ENCODE peak calls at places on chromosome 10, in ten cellular contexts. O is stimulated activated CD4-positive, alpha-beta T cell treated with anti-CD3 and anti-CD28 coated beads, Interleukin-12 subunit alpha, Interleukin-12 subunit beta, amount 100 ng/mL, for 48 hours; W is amygdala; V is astrocyte of the hippocampus; G is A673; N is Right ventricle myocardium superior; M is NCI-H82; L is T follicular helper cell; S is pancreas; A is tibial artery. B is an unnamed sample.

GRCh38 chr10:60908896-60909295 is 35.1 kb downstream of the RHOBTB1 start:
- DNase-seq in O (no peak), W (no peak), V (no peak), G (no peak), N (no peak), M (no peak), L (no peak), S (no peak), A (no peak), B (no peak)

GRCh38 chr10:13617146-13617545 is 30.4 kb downstream of the PRPF18 start:
- DNase-seq in O (no peak), W (no peak), V (no peak), G (peak), N (no peak), M (no peak), L (no peak), S (no peak), A (no peak), B (no peak)

GRCh38 chr10:58473966-58474365 is 38.7 kb upstream of the BICC1 start:
- DNase-seq in O (no peak), W (no peak), V (no peak), G (no peak), N (no peak), M (peak), L (no peak), S (no peak), A (no peak), B (peak)

GRCh38 chr10:17989908-17990767 is 38.4 kb downstream of the SLC39A12 start:
- DNase-seq in O (no peak), W (no peak), V (peak), G (peak), N (no peak), M (no peak), L (no peak), S (no peak), A (no peak), B (peak)

GRCh38 chr10:83542774-83543291 is 596.5 kb upstream of the GHITM start:
- DNase-seq in O (no peak), W (no peak), V (peak), G (no peak), N (no peak), M (peak), L (no peak), S (no peak), A (no peak), B (peak)

GRCh38 chr10:88181902-88182671 is 318.7 kb downstream of the PTEN start:
- DNase-seq in O (no peak), W (no peak), V (no peak), G (no peak), N (no peak), M (no peak), L (no peak), S (no peak), A (no peak), B (no peak)

GRCh38 chr10:13993634-13994033 is 337.1 kb downstream of the FRMD4A start:
- DNase-seq in O (no peak), W (no peak), V (no peak), G (no peak), N (no peak), M (no peak), L (no peak), S (no peak), A (no peak), B (no peak)

GRCh38 chr10:132016514-132016913 is 34.8 kb upstream of the BNIP3 start:
- DNase-seq in O (no peak), W (no peak), V (no peak), G (no peak), N (no peak), M (no peak), L (no peak), S (no peak), A (no peak), B (no peak)

GRCh38 chr10:52818019-52818418 is 45.4 kb upstream of the MBL2 start:
- DNase-seq in O (no peak), W (no peak), V (peak), G (peak), N (no peak), M (peak), L (no peak), S (no peak), A (no peak), B (peak)

GRCh38 chr10:103661198-103661950 is 167.9 kb downstream of the NEURL1 start:
- DNase-seq in O (peak), W (no peak), V (peak), G (peak), N (peak), M (peak), L (peak), S (peak), A (peak), B (peak)

GRCh38 chr10:43809211-43809930 is 160.7 kb upstream of the ZNF32 start:
- DNase-seq in O (no peak), W (no peak), V (peak), G (no peak), N (no peak), M (no peak), L (no peak), S (no peak), A (no peak), B (peak)

GRCh38 chr10:44301781-44302400 is 83.0 kb downstream of the CXCL12 start:
- DNase-seq in O (no peak), W (no peak), V (peak), G (no peak), N (no peak), M (no peak), L (no peak), S (no peak), A (no peak), B (peak)

GRCh38 chr10:20313665-20314064 is 497.4 kb downstream of the PLXDC2 start:
- DNase-seq in O (no peak), W (no peak), V (no peak), G (peak), N (no peak), M (no peak), L (no peak), S (no peak), A (no peak), B (no peak)

GRCh38 chr10:47370015-47370767 is 13.9 kb downstream of the ZNF488 start:
- DNase-seq in O (no peak), W (no peak), V (no peak), G (no peak), N (no peak), M (no peak), L (no peak), S (no peak), A (peak), B (no peak)

GRCh38 chr10:35884657-35885071 is 242.6 kb upstream of the FZD8 start:
- DNase-seq in O (no peak), W (no peak), V (no peak), G (peak), N (no peak), M (peak), L (no peak), S (peak), A (no peak), B (no peak)

GRCh38 chr10:4522296-4523000 is 303.6 kb upstream of the AKR1E2 start:
- DNase-seq in O (no peak), W (no peak), V (no peak), G (no peak), N (no peak), M (no peak), L (no peak), S (no peak), A (no peak), B (no peak)

GRCh38 chr10:126331101-126331500 is 57.2 kb downstream of the ADAM12 start:
- DNase-seq in O (no peak), W (no peak), V (peak), G (no peak), N (no peak), M (no peak), L (no peak), S (no peak), A (no peak), B (peak)

GRCh38 chr10:79243211-79244067 is 103.8 kb upstream of the PPIF start:
- DNase-seq in O (peak), W (peak), V (peak), G (peak), N (no peak), M (peak), L (peak), S (no peak), A (peak), B (no peak)

GRCh38 chr10:117174439-117175214 is 22.7 kb upstream of the KCNK18 start:
- DNase-seq in O (peak), W (peak), V (peak), G (peak), N (peak), M (peak), L (peak), S (peak), A (peak), B (peak)

GRCh38 chr10:91617073-91617580 is 15.7 kb downstream of the PPP1R3C start:
- DNase-seq in O (no peak), W (no peak), V (peak), G (no peak), N (no peak), M (no peak), L (no peak), S (no peak), A (no peak), B (peak)

GRCh38 chr10:52376665-52377354 is 62.7 kb downstream of the DKK1 start:
- DNase-seq in O (no peak), W (no peak), V (no peak), G (no peak), N (no peak), M (no peak), L (no peak), S (no peak), A (no peak), B (no peak)

GRCh38 chr10:89389254-89389653 is 3.2 kb upstream of the IFIT1 start:
- DNase-seq in O (no peak), W (no peak), V (peak), G (peak), N (no peak), M (peak), L (no peak), S (no peak), A (no peak), B (peak)

GRCh38 chr10:22460101-22460500 is 114.8 kb downstream of the SPAG6 start:
- DNase-seq in O (no peak), W (no peak), V (peak), G (no peak), N (no peak), M (no peak), L (no peak), S (no peak), A (no peak), B (no peak)

GRCh38 chr10:114905450-114905849 is 32.5 kb upstream of the TRUB1 start:
- DNase-seq in O (no peak), W (no peak), V (peak), G (peak), N (no peak), M (peak), L (no peak), S (no peak), A (no peak), B (peak)

GRCh38 chr10:116079355-116079754 is 193.7 kb downstream of the GFRA1 start:
- DNase-seq in O (no peak), W (no peak), V (no peak), G (no peak), N (no peak), M (no peak), L (no peak), S (no peak), A (no peak), B (no peak)

GRCh38 chr10:86968994-86969355 is 693 bp downstream of the ADIRF start:
- DNase-seq in O (no peak), W (no peak), V (no peak), G (no peak), N (no peak), M (no peak), L (no peak), S (no peak), A (no peak), B (no peak)

B was measured in M059J.